ENCODE peak calls at places on chromosomes 5 and 9, in four cellular contexts. N is prostate gland, K is IMR-90, I is heart left ventricle. R is an unnamed sample.
A peak's percentile ranks its signal among the peaks of the same experiment; 100 is the strongest.

GRCh38 chr5:127385936-127386335 is 95.3 kb downstream of the MEGF10 start:
- DNase-seq in K (no peak), N (no peak), I (no peak), R (no peak)

GRCh38 chr5:5494489-5495402 is 72.3 kb downstream of the ICE1 start:
- DNase-seq in K (peak; percentile 25), N (peak; percentile 28), I (peak; percentile 74), R (peak; percentile 72)

GRCh38 chr5:50595199-50595598 is 71.2 kb upstream of the PARP8 start:
- DNase-seq in K (peak; percentile 90), I (no peak), N (no peak), R (no peak)

GRCh38 chr5:73655521-73656160 is 29.6 kb downstream of the ARHGEF28 start:
- DNase-seq in I (no peak), N (no peak), K (no peak), R (no peak)

GRCh38 chr9:123380852-123381705 is 25.1 kb downstream of the CRB2 start:
- DNase-seq in K (no peak), N (no peak), I (no peak), R (no peak)

GRCh38 chr5:73624888-73625287 is 1.1 kb upstream of the ARHGEF28 start:
- DNase-seq in I (no peak), N (no peak), K (no peak), R (no peak)

GRCh38 chr5:73928486-73928885 is 302.5 kb downstream of the ARHGEF28 start:
- DNase-seq in K (no peak), N (no peak), I (no peak), R (peak; percentile 12)

GRCh38 chr9:108040783-108041182 is 551.2 kb upstream of the KLF4 start:
- DNase-seq in N (no peak), I (no peak), K (peak; percentile 54), R (no peak)

GRCh38 chr9:135948873-135949665 is 12.1 kb downstream of the UBAC1 start:
- DNase-seq in N (no peak), I (no peak), K (no peak), R (no peak)

GRCh38 chr5:137730331-137730730 is 5.6 kb downstream of the KLHL3 start:
- DNase-seq in N (no peak), I (no peak), K (peak; percentile 78), R (no peak)

GRCh38 chr5:177378884-177379883 is 5.0 kb upstream of the SLC34A1 start:
- DNase-seq in K (peak; percentile 97), N (no peak), I (no peak), R (no peak)

GRCh38 chr5:31853398-31854135 is 214.6 kb downstream of the PDZD2 start:
- DNase-seq in I (no peak), N (peak; percentile 70), K (no peak), R (peak; percentile 4)

GRCh38 chr5:148482697-148483462 is 99.1 kb downstream of the FBXO38 start:
- DNase-seq in I (peak; percentile 54), N (no peak), K (peak; percentile 34), R (peak; percentile 59)

GRCh38 chr5:87195104-87195581 is 72.5 kb upstream of the RASA1 start:
- DNase-seq in I (no peak), K (peak; percentile 85), N (no peak), R (no peak)

GRCh38 chr9:20593551-20593950 is 28.7 kb downstream of the MLLT3 start:
- DNase-seq in K (peak; percentile 81), N (no peak), I (no peak), R (no peak)

GRCh38 chr5:171580506-171581265 is 161.2 kb downstream of the FGF18 start:
- DNase-seq in I (no peak), N (no peak), K (peak; percentile 52), R (no peak)

GRCh38 chr5:158513490-158514301 is 586.0 kb downstream of the EBF1 start:
- DNase-seq in N (no peak), K (no peak), I (no peak), R (no peak)

GRCh38 chr5:140469259-140469658 is 67.6 kb downstream of the ANKHD1 start:
- DNase-seq in I (no peak), K (no peak), N (no peak), R (no peak)

GRCh38 chr5:131377785-131378325 is 114.0 kb downstream of the CDC42SE2 start:
- DNase-seq in N (no peak), I (no peak), K (peak; percentile 86), R (no peak)

GRCh38 chr9:110099236-110099741 is 108.7 kb downstream of the C9orf152 start:
- DNase-seq in K (peak; percentile 84), I (no peak), N (no peak), R (no peak)

GRCh38 chr5:132190161-132190817 is 37.4 kb downstream of the P4HA2 start:
- DNase-seq in K (peak; percentile 81), N (peak; percentile 20), I (no peak), R (no peak)

GRCh38 chr5:149937610-149938009 is 7.0 kb downstream of the PDE6A start:
- DNase-seq in I (no peak), K (no peak), N (peak; percentile 72), R (no peak)

GRCh38 chr5:159911349-159911748 is 4.9 kb upstream of the ADRA1B start:
- DNase-seq in N (no peak), K (no peak), I (no peak), R (no peak)

GRCh38 chr5:159909126-159909525 is 7.2 kb upstream of the ADRA1B start:
- DNase-seq in I (no peak), N (no peak), K (no peak), R (no peak)

GRCh38 chr5:159910843-159911229 is 5.4 kb upstream of the ADRA1B start:
- DNase-seq in K (no peak), N (no peak), I (no peak), R (no peak)

GRCh38 chr5:159912033-159912800 is 4.1 kb upstream of the ADRA1B start:
- DNase-seq in K (peak; percentile 65), N (no peak), I (no peak), R (no peak)

GRCh38 chr5:159910207-159910842 is 6.0 kb upstream of the ADRA1B start:
- DNase-seq in K (no peak), N (no peak), I (no peak), R (no peak)
- H3K27ac ChIP-seq in K (no peak overlapping the region), N (no peak overlapping the region), I (no peak overlapping the region), R (no peak overlapping the region)

GRCh38 chr9:19184144-19184917 is 46.2 kb upstream of the DENND4C start:
- DNase-seq in I (peak; percentile 80), K (peak; percentile 90), N (peak; percentile 67), R (peak; percentile 47)
- TF ChIP-seq POLR2A in I (no peak), K (no peak), N (no peak), R (no peak)

DNA sequence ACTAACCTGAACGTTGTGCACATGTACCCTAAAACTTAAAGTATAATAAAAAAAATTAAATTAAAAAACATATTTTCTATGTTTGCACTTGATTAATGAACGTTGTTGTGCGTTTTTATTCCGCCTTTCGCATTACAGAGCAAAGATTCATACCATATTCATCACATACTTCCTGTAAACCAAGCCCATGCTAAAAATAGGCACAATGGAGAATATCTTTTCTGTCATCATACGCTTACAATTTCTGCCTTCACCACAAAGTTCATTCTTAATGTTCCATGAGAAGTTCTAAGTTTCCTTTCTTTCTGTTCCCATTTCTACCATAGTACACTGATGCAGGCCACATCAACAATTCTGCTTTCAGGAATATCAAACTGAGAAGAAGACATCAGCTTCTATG is 456.6 kb downstream of the CDH10 start:
- DNase-seq in K (no peak), I (no peak), N (no peak), R (no peak)
- H3K27ac ChIP-seq in K (no peak overlapping the region), I (no peak overlapping the region), N (no peak overlapping the region), R (no peak overlapping the region)

DNA sequence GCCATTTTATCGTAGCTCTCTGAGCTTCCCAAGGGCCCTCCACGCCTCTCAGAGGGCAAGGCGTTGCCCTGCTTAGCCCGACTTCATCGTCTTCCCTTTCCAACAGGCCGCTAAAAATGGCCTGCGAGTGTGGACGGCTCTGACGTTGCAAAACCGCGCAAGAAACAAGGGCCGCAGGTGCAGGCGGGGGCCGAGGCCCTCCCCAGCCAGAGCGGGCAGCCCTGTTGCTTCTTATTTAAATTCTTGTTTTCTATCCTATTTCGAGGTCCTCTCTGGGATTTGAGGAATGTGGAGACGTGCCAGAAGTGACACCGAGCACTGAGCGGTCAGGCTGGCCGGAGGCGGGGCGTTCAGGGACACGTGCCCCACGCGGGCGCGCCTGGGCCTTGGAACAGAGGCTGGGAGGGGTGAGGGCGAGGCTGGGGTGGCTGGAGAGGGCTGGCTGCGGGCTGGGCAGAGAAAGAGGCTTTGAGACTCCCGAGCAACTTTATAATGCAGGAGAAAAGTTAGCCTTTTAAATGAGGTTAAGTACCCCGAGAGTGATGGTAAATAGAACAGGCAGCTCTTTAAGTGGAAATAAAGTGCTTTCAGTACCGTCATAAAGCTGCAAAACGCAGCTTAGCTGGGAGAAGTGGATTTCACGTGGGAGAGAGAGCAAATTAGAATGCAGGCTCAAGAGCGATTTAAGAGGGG is 243.6 kb downstream of the AUH start:
- DNase-seq in I (peak; percentile 89), K (peak; percentile 82), N (peak; percentile 15), R (peak; percentile 97)
- TF ChIP-seq POLR2A in I (no peak), K (no peak), N (no peak), R (peak; percentile 67)

DNA sequence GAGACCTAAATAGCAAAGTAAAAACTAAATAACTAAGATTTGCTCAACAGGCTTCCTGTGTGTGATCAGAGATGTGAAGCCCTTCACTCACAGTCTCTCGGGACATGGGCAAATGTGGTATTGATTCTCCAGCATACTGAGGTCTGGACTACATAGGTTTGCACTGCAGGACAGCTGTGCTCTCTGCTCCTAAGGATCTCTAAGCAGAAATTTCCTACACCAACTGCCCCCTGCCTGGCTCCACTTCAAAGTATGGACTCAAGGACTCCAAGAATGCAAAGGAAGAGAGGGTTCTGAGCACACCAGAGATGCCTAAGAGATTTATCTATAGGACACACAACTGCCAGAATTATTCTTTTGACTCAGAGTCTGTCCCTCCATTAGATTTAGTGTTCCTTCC is 487.2 kb downstream of the SEMA5A start:
- DNase-seq in I (no peak), K (peak; percentile 44), N (no peak), R (no peak)
- H3K27ac ChIP-seq in I (no peak overlapping the region), K (peak overlapping the region; percentile 43), N (no peak overlapping the region), R (no peak overlapping the region)

GRCh38 chr5:181037365-181037861 is 2.7 kb upstream of the BTNL9 start:
- DNase-seq in N (no peak), K (no peak), I (no peak), R (no peak)
- TF ChIP-seq POLR2A in N (no peak), K (no peak), I (no peak), R (no peak)

GRCh38 chr5:107496466-107496865 is 174.3 kb downstream of the EFNA5 start:
- DNase-seq in I (no peak), N (no peak), K (no peak), R (no peak)
- H3K27ac ChIP-seq in I (no peak overlapping the region), N (no peak overlapping the region), K (no peak overlapping the region), R (no peak overlapping the region)

GRCh38 chr9:114484215-114484853 is 20.9 kb downstream of the WHRN start:
- DNase-seq in I (no peak), N (no peak), K (no peak), R (no peak)
- TF ChIP-seq POLR2A in I (no peak), N (no peak), K (no peak), R (no peak)

GRCh38 chr9:111730937-111731567 is 63.7 kb downstream of the SHOC1 start:
- DNase-seq in N (no peak), I (no peak), K (peak; percentile 33), R (no peak)

GRCh38 chr9:111726949-111727348 is 65.5 kb downstream of the GNG10 start:
- DNase-seq in K (no peak), I (no peak), N (no peak), R (no peak)

GRCh38 chr9:111728143-111728542 is 66.6 kb downstream of the SHOC1 start:
- DNase-seq in K (peak; percentile 32), N (no peak), I (no peak), R (no peak)

GRCh38 chr9:111731916-111732315 is 62.8 kb downstream of the SHOC1 start:
- DNase-seq in N (no peak), K (peak; percentile 11), I (no peak), R (no peak)

GRCh38 chr9:111728617-111729366 is 65.9 kb downstream of the SHOC1 start:
- DNase-seq in N (no peak), K (peak; percentile 97), I (no peak), R (no peak)
- H3K27ac ChIP-seq in N (no peak overlapping the region), K (peak overlapping the region; percentile 88), I (no peak overlapping the region), R (no peak overlapping the region)

R was measured in thyroid gland.